ENCODE peak calls at places on chromosomes 4 and X, in eight cellular contexts. I is left lung, B is HCT116, J is pancreas, V is psoas muscle, F is thoracic aorta, Z is GM23338, T is neural progenitor cell. L is an unnamed sample.

GRCh38 chrX:20382518-20383291 is 116.0 kb upstream of the RPS6KA3 start:
- DNase-seq in B (no peak), V (no peak), T (no peak), I (no peak), Z (no peak), F (no peak), J (no peak), L (no peak)

GRCh38 chr4:156197216-156197615 is 243.6 kb upstream of the CTSO start:
- DNase-seq in J (no peak), T (peak; percentile 3), B (no peak), F (no peak), V (no peak), I (no peak), Z (peak; percentile 43), L (no peak)

GRCh38 chr4:20868108-20868507 is 167.8 kb downstream of the PACRGL start:
- DNase-seq in J (no peak), F (no peak), Z (no peak), V (no peak), I (no peak), B (no peak), T (no peak), L (no peak)

GRCh38 chrX:69060631-69061408 is 104.4 kb downstream of the PJA1 start:
- DNase-seq in B (peak; percentile 3), I (no peak), T (peak; percentile 37), Z (peak; percentile 48), J (peak; percentile 40), F (no peak), V (no peak), L (no peak)

GRCh38 chr4:132827522-132827921 is 321.6 kb upstream of the PCDH10 start:
- DNase-seq in Z (no peak), J (no peak), T (no peak), I (no peak), B (no peak), V (no peak), F (no peak), L (no peak)

GRCh38 chr4:40878548-40879055 is 128.8 kb downstream of the NSUN7 start:
- DNase-seq in J (no peak), F (no peak), V (no peak), B (no peak), I (no peak), T (no peak), Z (no peak), L (no peak)

GRCh38 chr4:165301833-165302232 is 25.6 kb upstream of the MSMO1 start:
- DNase-seq in J (no peak), B (no peak), V (no peak), T (no peak), I (no peak), F (no peak), Z (no peak), L (no peak)

GRCh38 chr4:41009411-41009810 is 204.9 kb downstream of the APBB2 start:
- DNase-seq in T (no peak), V (no peak), Z (no peak), J (no peak), F (no peak), I (no peak), B (no peak), L (no peak)

GRCh38 chr4:2927016-2927695 is 36.0 kb downstream of the NOP14 start:
- DNase-seq in T (no peak), J (peak; percentile 50), B (no peak), Z (no peak), I (peak; percentile 16), F (peak; percentile 1), V (no peak), L (no peak)

GRCh38 chrX:17601816-17602215 is 135.5 kb upstream of the SCML1 start:
- DNase-seq in V (no peak), B (no peak), Z (peak; percentile 44), J (no peak), F (no peak), T (no peak), I (no peak), L (no peak)

GRCh38 chrX:13009256-13009655 is 34.3 kb downstream of the TMSB4X start:
- DNase-seq in J (no peak), Z (no peak), F (no peak), T (no peak), B (no peak), I (peak; percentile 60), V (no peak), L (no peak)

GRCh38 chrX:101485212-101486064 is at the start of gene ARMCX4:
- DNase-seq in B (no peak), V (peak; percentile 55), F (no peak), I (peak; percentile 52), J (peak; percentile 83), Z (peak; percentile 76), T (peak; percentile 82), L (peak; percentile 26)

GRCh38 chrX:75278991-75279390 is 5.1 kb downstream of the UPRT start:
- DNase-seq in F (no peak), I (no peak), J (no peak), Z (peak; percentile 65), B (no peak), T (no peak), V (no peak), L (no peak)

GRCh38 chr4:8117278-8117682 is 41.3 kb downstream of the ABLIM2 start:
- DNase-seq in V (peak; percentile 84), T (peak; percentile 45), J (peak; percentile 85), F (no peak), B (peak; percentile 74), I (no peak), Z (peak; percentile 77), L (no peak)

GRCh38 chrX:9884031-9884779 is 83.0 kb upstream of the CLDN34 start:
- DNase-seq in B (no peak), I (no peak), F (no peak), J (no peak), Z (no peak), T (no peak), V (no peak), L (no peak)

GRCh38 chr4:168028970-168029610 is 63.2 kb upstream of the ANXA10 start:
- DNase-seq in V (no peak), F (no peak), I (no peak), J (no peak), B (no peak), T (no peak), Z (no peak), L (no peak)

GRCh38 chr4:168880811-168881595 is 129.1 kb downstream of the CBR4 start:
- DNase-seq in I (peak; percentile 49), J (no peak), T (no peak), Z (no peak), F (no peak), V (no peak), B (no peak), L (no peak)

GRCh38 chr4:153113061-153113837 is 91.0 kb upstream of the TRIM2 start:
- DNase-seq in V (no peak), I (no peak), F (no peak), Z (no peak), B (no peak), J (no peak), T (no peak), L (no peak)

DNA sequence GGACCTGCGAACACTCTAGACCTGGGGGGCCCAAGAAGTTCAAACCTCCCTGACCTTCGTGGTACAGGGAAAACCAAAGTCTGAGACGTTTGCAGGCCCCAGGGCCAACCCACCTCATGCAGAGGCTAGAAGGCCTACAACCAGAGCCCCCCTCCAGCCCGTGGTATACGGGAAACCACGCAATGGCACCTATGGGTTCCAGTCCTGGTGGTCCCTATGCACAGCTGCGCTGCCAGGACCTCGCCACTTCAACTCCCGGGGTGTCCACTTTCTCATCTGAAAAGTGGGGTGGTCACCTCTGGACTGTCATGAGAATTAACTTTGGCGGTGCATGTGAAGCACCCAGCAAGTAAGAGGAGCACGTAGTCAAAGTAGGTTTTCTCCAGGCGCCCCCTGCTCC is 8.4 kb upstream of the MSX1 start:
- DNase-seq in J (no peak), I (no peak), T (no peak), V (no peak), Z (no peak), B (no peak), F (no peak), L (no peak)
- H3K27me3 ChIP-seq in J (peaks cover 15% of the 10 kb centered on the region), I (peaks cover 39% of the 10 kb centered on the region), T (peaks cover 100% of the 10 kb centered on the region), V (peaks cover 98% of the 10 kb centered on the region), Z (peaks cover 100% of the 10 kb centered on the region), B (no peaks in the 10 kb centered on the region), F (peaks cover 11% of the 10 kb centered on the region), L (peaks cover 37% of the 10 kb centered on the region)

DNA sequence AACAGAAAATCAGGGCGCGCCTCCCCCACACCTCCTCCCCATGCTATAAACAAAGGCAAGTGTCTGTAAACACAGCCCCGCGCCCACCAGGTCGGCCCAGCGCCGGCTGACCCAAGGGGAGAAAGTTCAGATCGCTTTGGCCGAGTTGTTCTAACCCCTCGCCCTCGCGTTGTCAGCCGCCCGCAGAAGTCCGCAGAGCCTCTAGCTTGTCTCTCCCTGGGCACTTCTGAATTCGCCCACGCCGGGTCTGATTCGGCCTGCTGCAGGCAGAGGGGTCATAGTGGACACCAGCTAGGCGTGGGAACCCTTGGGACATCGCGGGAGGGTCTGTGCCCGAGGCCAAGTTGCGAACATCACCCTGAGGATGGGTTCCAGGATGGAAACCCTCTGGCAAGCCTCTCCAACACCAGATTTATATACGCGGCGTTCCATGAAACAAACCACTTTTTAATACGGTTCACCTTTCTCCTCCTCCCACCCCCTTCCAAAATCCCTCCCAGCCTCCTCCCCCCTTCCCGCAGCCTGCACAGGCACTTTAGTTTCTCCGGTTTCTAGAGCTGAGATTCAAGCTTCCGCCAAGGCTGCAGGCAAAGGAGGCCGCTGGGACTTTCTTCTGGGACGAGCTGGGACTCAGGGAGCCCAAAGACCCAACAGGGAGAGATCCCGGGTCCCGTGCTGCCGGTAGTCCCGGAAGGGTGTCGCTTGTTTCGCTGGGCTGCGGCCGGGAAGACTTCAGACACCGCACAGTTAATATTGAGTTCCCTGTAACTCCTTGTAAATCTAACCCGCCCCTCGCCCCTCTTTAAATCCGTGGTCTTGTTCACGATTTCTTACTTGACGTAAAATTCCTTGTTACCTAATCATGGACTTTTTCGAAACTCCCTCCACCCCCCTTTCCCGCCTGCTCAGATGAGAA is 4.7 kb downstream of the HAND2 start:
- DNase-seq in B (no peak), F (no peak), J (no peak), T (peak; percentile 64), V (no peak), Z (peak; percentile 69), I (no peak), L (no peak)
- H3K27me3 ChIP-seq in B (no peaks in the 10 kb centered on the region), F (no peaks in the 10 kb centered on the region), J (peaks cover 14% of the 10 kb centered on the region), T (peaks cover 100% of the 10 kb centered on the region), V (peaks cover 89% of the 10 kb centered on the region), Z (peaks cover 99% of the 10 kb centered on the region), I (peaks cover 99% of the 10 kb centered on the region), L (peaks cover 79% of the 10 kb centered on the region)

DNA sequence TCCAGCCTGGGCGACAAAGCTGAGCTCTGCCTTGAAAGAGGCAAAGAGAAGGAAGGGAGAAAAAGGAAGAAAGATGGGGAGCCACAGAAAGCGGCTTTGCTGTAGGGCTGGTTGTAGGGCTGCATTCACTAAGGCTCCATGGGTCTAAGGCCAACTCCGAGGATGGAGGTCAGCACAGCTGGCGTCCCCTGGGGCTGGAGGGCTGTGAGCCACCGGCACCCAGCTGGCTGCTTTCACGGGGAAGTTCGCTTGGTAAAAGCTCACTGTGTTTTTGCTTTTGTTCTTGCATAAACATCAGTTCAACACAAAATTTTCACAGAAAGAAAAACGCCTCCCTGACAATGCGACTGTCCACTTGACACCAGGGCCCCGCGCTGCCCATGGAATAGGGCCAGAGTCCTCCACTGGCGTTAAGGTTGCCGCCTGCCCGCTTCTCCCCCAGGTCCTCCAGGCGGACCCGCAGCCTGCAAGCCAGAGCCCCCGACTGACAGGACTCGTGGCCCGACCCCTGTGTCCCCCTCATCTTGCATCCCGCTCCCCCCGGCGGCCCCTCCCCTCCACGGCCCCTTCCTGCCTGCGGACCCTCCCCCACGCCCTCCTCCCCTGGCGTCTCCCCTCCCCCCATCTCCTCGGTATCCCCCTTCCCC is 1.1 kb downstream of the RNF212 start:
- DNase-seq in T (no peak), V (no peak), I (no peak), J (peak; percentile 85), B (no peak), Z (peak; percentile 22), F (no peak), L (no peak)
- H3K27me3 ChIP-seq in T (peaks cover 78% of the 10 kb centered on the region), V (peaks cover 52% of the 10 kb centered on the region), I (peaks cover 4% of the 10 kb centered on the region), J (no peaks in the 10 kb centered on the region), B (peaks cover 6% of the 10 kb centered on the region), Z (peaks cover 20% of the 10 kb centered on the region), F (no peaks in the 10 kb centered on the region), L (peaks cover 31% of the 10 kb centered on the region)

GRCh38 chrX:72097081-72097480 is 34.6 kb downstream of the RTL5 start:
- DNase-seq in T (no peak), B (no peak), F (no peak), Z (no peak), V (no peak), J (no peak), I (no peak), L (no peak)
- H3K27me3 ChIP-seq in T (no peaks in the 10 kb centered on the region), B (no peaks in the 10 kb centered on the region), F (no peaks in the 10 kb centered on the region), Z (no peaks in the 10 kb centered on the region), V (peaks cover 21% of the 10 kb centered on the region), J (no peaks in the 10 kb centered on the region), I (peaks cover 11% of the 10 kb centered on the region), L (no peaks in the 10 kb centered on the region)

L was measured in AG04450.